ENCODE peak calls at places on chromosomes 6 and 20, in ten cellular contexts. R is astrocyte of the cerebellum, J is cardiac muscle cell, K is AG04450, F is endothelial cell of umbilical vein, Z is GM06990, U is HFF-Myc, Q is psoas muscle, Y is retinal pigment epithelial cell, B is cardiac fibroblast. I is an unnamed sample.

GRCh38 chr6:166078294-166078693 is 89.4 kb downstream of the TBXT start:
- DNase-seq in R (peak; percentile 99), J (no peak), K (peak; percentile 89), F (no peak), Z (no peak), U (no peak), Q (no peak), Y (no peak), B (peak; percentile 69), I (no peak)

GRCh38 chr6:163496205-163496604 is 81.7 kb downstream of the QKI start:
- DNase-seq in R (no peak), J (no peak), K (no peak), F (no peak), Z (no peak), U (no peak), Q (no peak), Y (no peak), B (no peak), I (no peak)

GRCh38 chr6:46170357-46171289 is at the start of gene ENPP5:
- DNase-seq in R (no peak), J (peak; percentile 93), K (no peak), F (no peak), Z (peak; percentile 62), U (no peak), Q (peak; percentile 91), Y (peak; percentile 29), B (peak; percentile 32), I (peak; percentile 38)

GRCh38 chr6:139577124-139577800 is 202.8 kb upstream of the CITED2 start:
- DNase-seq in R (no peak), J (no peak), K (no peak), F (no peak), Z (no peak), U (no peak), Q (no peak), Y (no peak), B (no peak), I (no peak)

GRCh38 chr20:22796465-22797077 is 212.2 kb upstream of the FOXA2 start:
- DNase-seq in R (peak; percentile 41), J (no peak), K (peak; percentile 11), F (no peak), Z (no peak), U (no peak), Q (no peak), Y (no peak), B (peak; percentile 59), I (no peak)

GRCh38 chr6:23414204-23414501 is 711.9 kb upstream of the NRSN1 start:
- DNase-seq in R (peak; percentile 49), J (peak; percentile 29), K (peak; percentile 74), F (peak; percentile 91), Z (peak; percentile 57), U (peak; percentile 48), Q (no peak), Y (peak; percentile 56), B (peak; percentile 63), I (peak; percentile 79)

GRCh38 chr6:160146454-160147145 is 25.0 kb downstream of the SLC22A1 start:
- DNase-seq in R (no peak), J (no peak), K (no peak), F (no peak), Z (no peak), U (no peak), Q (no peak), Y (no peak), B (no peak), I (no peak)

GRCh38 chr6:47073125-47074110 is 31.3 kb upstream of the ADGRF1 start:
- DNase-seq in R (no peak), J (no peak), K (no peak), F (no peak), Z (no peak), U (no peak), Q (no peak), Y (no peak), B (no peak), I (no peak)

GRCh38 chr6:54786154-54786553 is 60.4 kb upstream of the FAM83B start:
- DNase-seq in R (no peak), J (no peak), K (no peak), F (no peak), Z (no peak), U (no peak), Q (no peak), Y (no peak), B (no peak), I (no peak)

GRCh38 chr20:58106143-58106750 is 122.2 kb downstream of the ANKRD60 start:
- DNase-seq in R (no peak), J (no peak), K (no peak), F (no peak), Z (no peak), U (no peak), Q (no peak), Y (no peak), B (no peak), I (no peak)

GRCh38 chr20:21704408-21705385 is 767 bp upstream of the PAX1 start:
- DNase-seq in R (no peak), J (no peak), K (no peak), F (no peak), Z (no peak), U (no peak), Q (no peak), Y (no peak), B (no peak), I (no peak)

DNA sequence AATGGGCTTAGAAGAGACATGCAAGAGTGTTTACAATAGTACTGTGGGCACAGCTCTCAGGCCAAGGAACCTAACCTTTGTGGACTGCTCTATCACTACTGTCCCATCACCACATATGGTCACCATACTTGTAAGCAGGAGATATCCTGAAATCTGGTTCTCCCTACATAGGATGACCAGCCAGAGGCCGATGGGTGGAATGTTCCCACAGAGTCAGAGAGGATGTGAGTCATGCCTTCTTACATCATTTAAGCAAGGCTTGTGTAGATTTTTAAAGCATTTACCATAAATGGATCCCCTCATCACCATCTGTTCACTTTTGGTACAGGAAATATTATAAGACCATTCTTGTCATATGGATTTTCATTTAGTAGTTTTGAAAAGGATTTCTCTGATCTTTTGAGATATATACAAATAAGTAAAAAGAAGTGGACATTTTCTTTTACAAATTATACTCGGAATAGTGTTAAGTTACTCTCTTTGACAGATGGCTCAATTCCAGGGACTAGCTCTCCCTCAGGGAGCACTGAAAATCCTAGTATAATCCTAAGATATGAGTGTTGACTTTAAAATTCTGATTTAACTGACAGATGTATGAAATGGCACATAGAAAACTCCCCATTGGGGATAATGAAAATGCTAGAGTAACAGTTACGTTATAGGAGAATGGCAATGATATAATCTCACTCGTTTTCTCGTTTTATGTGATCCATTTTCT is 6.6 kb downstream of the HTR1B start:
- DNase-seq in R (peak; percentile 89), J (no peak), K (peak; percentile 99), F (peak; percentile 96), Z (no peak), U (peak; percentile 100), Q (no peak), Y (peak; percentile 86), B (peak; percentile 98), I (no peak)
- H3K4me3 ChIP-seq in R (no peak overlapping the region), J (no peak overlapping the region), K (no peak overlapping the region), F (no peak overlapping the region), Z (no peak overlapping the region), U (no peak overlapping the region), Q (no peak overlapping the region), Y (no peak overlapping the region), B (no peak overlapping the region), I (no peak overlapping the region)

GRCh38 chr6:52577022-52577777 is at the start of gene TRAM2:
- DNase-seq in R (peak; percentile 53), J (peak; percentile 93), K (no peak), F (peak; percentile 75), Z (peak; percentile 84), U (no peak), Q (peak; percentile 92), Y (no peak), B (peak; percentile 91), I (peak; percentile 88)
- TF ChIP-seq CTCF in R (no peak), J (peak; percentile 4), K (no peak), F (no peak), Z (peak; percentile 9), U (no peak), Q (peak; percentile 26), Y (peak; percentile 7), B (no peak), I (peak; percentile 5)

DNA sequence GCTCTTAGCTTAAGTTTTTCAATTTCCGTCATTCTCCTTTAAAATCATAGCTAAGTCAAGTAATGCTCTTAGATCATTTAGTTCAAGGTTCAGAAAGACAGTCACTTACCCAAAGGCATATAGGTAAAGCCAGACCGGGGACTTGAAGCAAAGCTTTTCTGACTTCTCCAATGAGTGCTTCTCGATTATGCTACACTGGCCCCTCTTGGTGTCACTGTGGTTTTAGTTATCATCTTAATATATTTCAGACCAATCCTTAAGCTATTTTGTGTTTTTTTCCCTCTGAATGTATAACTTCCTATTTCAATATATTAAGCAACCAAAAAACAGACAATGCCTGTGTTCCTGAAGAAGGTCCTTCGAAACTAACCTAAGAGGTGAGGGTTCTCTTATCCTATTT is 3.8 kb downstream of the PRDM1 start:
- DNase-seq in R (no peak), J (no peak), K (no peak), F (no peak), Z (no peak), U (no peak), Q (no peak), Y (no peak), B (peak; percentile 43), I (peak; percentile 69)
- H3K4me3 ChIP-seq in R (peak overlapping the region; percentile 67), J (no peak overlapping the region), K (peak overlapping the region; percentile 74), F (no peak overlapping the region), Z (peak overlapping the region; percentile 70), U (peak overlapping the region; percentile 70), Q (peak overlapping the region; percentile 59), Y (no peak overlapping the region), B (no peak overlapping the region), I (peak overlapping the region; percentile 74)

GRCh38 chr20:30630761-30631160 is 626.7 kb upstream of the DEFB115 start:
- DNase-seq in R (no peak), J (no peak), K (no peak), F (no peak), Z (no peak), U (no peak), Q (no peak), Y (no peak), B (no peak), I (no peak)
- TF ChIP-seq CTCF in R (no peak), J (no peak), K (no peak), F (no peak), Z (no peak), U (no peak), Q (no peak), Y (no peak), B (no peak), I (no peak)

I was measured in GM12865.